ENCODE peak calls at places on chromosomes 7 and 10, in eight cellular contexts. L, Y, R, A, G, I, V and H are unnamed samples.

GRCh38 chr10:101308051-101308450 is 45.9 kb upstream of the BTRC start:
- DNase-seq in L (no peak), Y (no peak), R (no peak), A (no peak), G (no peak), I (no peak), V (no peak), H (no peak)

GRCh38 chr7:76281006-76281705 is 21.3 kb upstream of the HSPB1 start:
- DNase-seq in L (no peak), Y (no peak), R (no peak), A (peak; percentile 43), G (no peak), I (no peak), V (no peak), H (no peak)

GRCh38 chr10:71771821-71772617 is 1.3 kb downstream of the VSIR start:
- DNase-seq in L (no peak), Y (peak; percentile 80), R (no peak), A (peak; percentile 64), G (peak; percentile 44), I (no peak), V (peak; percentile 84), H (no peak)

GRCh38 chr7:124085168-124085567 is 52.3 kb upstream of the TMEM229A start:
- DNase-seq in L (no peak), Y (peak; percentile 79), R (no peak), A (peak; percentile 37), G (no peak), I (no peak), V (no peak), H (peak; percentile 1)

GRCh38 chr10:37035853-37036252 is 89.5 kb upstream of the ANKRD30A start:
- DNase-seq in L (no peak), Y (no peak), R (no peak), A (no peak), G (no peak), I (no peak), V (no peak), H (no peak)

GRCh38 chr7:6533893-6534804 is 17.1 kb downstream of the GRID2IP start:
- DNase-seq in L (no peak), Y (no peak), R (no peak), A (no peak), G (no peak), I (no peak), V (no peak), H (no peak)

GRCh38 chr7:70574314-70574713 is 557.6 kb upstream of the GALNT17 start:
- DNase-seq in L (no peak), Y (no peak), R (no peak), A (no peak), G (no peak), I (no peak), V (no peak), H (no peak)

GRCh38 chr10:110016037-110016436 is 8.3 kb downstream of the ADD3 start:
- DNase-seq in L (no peak), Y (no peak), R (no peak), A (no peak), G (no peak), I (no peak), V (no peak), H (peak; percentile 69)

GRCh38 chr7:139960158-139960557 is 102.6 kb downstream of the PARP12 start:
- DNase-seq in L (no peak), Y (no peak), R (no peak), A (no peak), G (no peak), I (no peak), V (no peak), H (no peak)

GRCh38 chr10:121990015-121990677 is 1.2 kb downstream of the TACC2 start:
- DNase-seq in L (no peak), Y (no peak), R (no peak), A (peak; percentile 6), G (no peak), I (no peak), V (no peak), H (no peak)

GRCh38 chr7:157521061-157521731 is 184.4 kb downstream of the DNAJB6 start:
- DNase-seq in L (no peak), Y (no peak), R (peak; percentile 8), A (no peak), G (no peak), I (no peak), V (no peak), H (no peak)

GRCh38 chr10:89189211-89189734 is 17.8 kb downstream of the CH25H start:
- DNase-seq in L (no peak), Y (no peak), R (no peak), A (no peak), G (no peak), I (no peak), V (no peak), H (no peak)

GRCh38 chr10:19412531-19412930 is 363.9 kb downstream of the MALRD1 start:
- DNase-seq in L (no peak), Y (no peak), R (no peak), A (peak; percentile 7), G (no peak), I (peak; percentile 19), V (no peak), H (no peak)

GRCh38 chr7:93578762-93579161 is 4.2 kb upstream of the CALCR start:
- DNase-seq in L (no peak), Y (no peak), R (no peak), A (peak; percentile 17), G (no peak), I (no peak), V (no peak), H (no peak)

GRCh38 chr7:112649560-112649959 is 140.6 kb downstream of the TMEM168 start:
- DNase-seq in L (no peak), Y (no peak), R (no peak), A (no peak), G (peak; percentile 35), I (no peak), V (no peak), H (no peak)

GRCh38 chr10:6176691-6177231 is 26.0 kb upstream of the PFKFB3 start:
- DNase-seq in L (no peak), Y (no peak), R (no peak), A (no peak), G (no peak), I (peak; percentile 16), V (no peak), H (no peak)